ENCODE peak calls at places on chromosomes 3 and 15, in five cellular contexts. F is SW480, X is activated B cell treated with CpG ODN at 0.5 μM for 24 hours, V is stomach, T is HL-60. S is an unnamed sample.

GRCh38 chr3:45969953-45970352 is 25.7 kb downstream of the FYCO1 start:
- DNase-seq in F (no peak), X (no peak), V (no peak), T (no peak), S (no peak)

GRCh38 chr3:10443791-10444429 is 61.5 kb downstream of the ATP2B2 start:
- DNase-seq in F (no peak), X (no peak), V (no peak), T (no peak), S (no peak)

GRCh38 chr3:51332156-51332555 is 52.9 kb upstream of the MANF start:
- DNase-seq in F (no peak), X (no peak), V (no peak), T (no peak), S (no peak)

GRCh38 chr3:54712539-54712938 is 215.3 kb downstream of the LRTM1 start:
- DNase-seq in F (no peak), X (no peak), V (no peak), T (no peak), S (no peak)

GRCh38 chr15:89192136-89192535 is 29.2 kb downstream of the RLBP1 start:
- DNase-seq in F (no peak), X (no peak), V (no peak), T (no peak), S (no peak)

GRCh38 chr3:46098319-46098761 is 71.1 kb upstream of the XCR1 start:
- DNase-seq in F (peak), X (no peak), V (no peak), T (peak), S (peak)

GRCh38 chr15:20345401-20345958 is 196.1 kb downstream of the GOLGA6L6 start:
- DNase-seq in F (no peak), X (no peak), V (no peak), T (no peak), S (no peak)

GRCh38 chr3:182562274-182562673 is 231.0 kb upstream of the ATP11B start:
- DNase-seq in F (no peak), X (no peak), V (no peak), T (no peak), S (no peak)

GRCh38 chr3:37740471-37740870 is 121.2 kb upstream of the CTDSPL start:
- DNase-seq in F (no peak), X (no peak), V (no peak), T (no peak), S (no peak)